ENCODE peak calls at places on chromosomes 11 and 22, in four cellular contexts. D, L, Z and X are unnamed samples.

GRCh38 chr11:111231836-111232235 is 13.7 kb upstream of the POU2AF2 start:
- DNase-seq in D (no peak), L (no peak), Z (no peak), X (no peak)

GRCh38 chr11:67248653-67249052 is 17.6 kb upstream of the GRK2 start:
- DNase-seq in D (no peak), L (peak), Z (peak), X (no peak)

GRCh38 chr11:65422633-65423515 is at the start of gene NEAT1:
- DNase-seq in D (peak), L (peak), Z (peak), X (no peak)

GRCh38 chr11:19498986-19499669 is 213.5 kb upstream of the NAV2 start:
- DNase-seq in D (no peak), L (peak), Z (peak), X (no peak)

GRCh38 chr22:20561882-20562281 is 54.5 kb downstream of the MED15 start:
- DNase-seq in D (no peak), L (no peak), Z (no peak), X (no peak)

GRCh38 chr22:43014062-43014875 is 680 bp downstream of the PACSIN2 start:
- DNase-seq in D (no peak), L (no peak), Z (peak), X (no peak)

GRCh38 chr11:129247129-129247528 is 55.0 kb upstream of the ARHGAP32 start:
- DNase-seq in D (no peak), L (peak), Z (no peak), X (no peak)

GRCh38 chr22:22988150-22988549 is 82.2 kb upstream of the GNAZ start:
- DNase-seq in D (no peak), L (no peak), Z (no peak), X (no peak)

GRCh38 chr11:118277312-118277711 is 13.2 kb upstream of the MPZL2 start:
- DNase-seq in D (no peak), L (peak), Z (peak), X (no peak)

GRCh38 chr11:28677719-28678118 is 569.5 kb downstream of the METTL15 start:
- DNase-seq in D (no peak), L (no peak), Z (no peak), X (no peak)

GRCh38 chr22:21728270-21728669 is 7.3 kb downstream of the YPEL1 start:
- DNase-seq in D (no peak), L (no peak), Z (no peak), X (no peak)

GRCh38 chr11:24155792-24156191 is 341.1 kb upstream of the LUZP2 start:
- DNase-seq in D (no peak), L (no peak), Z (no peak), X (no peak)

GRCh38 chr11:59511675-59512074 is 336 bp downstream of the OR4D9 start:
- DNase-seq in D (no peak), L (no peak), Z (no peak), X (no peak)

GRCh38 chr11:61489833-61490585 is 18.5 kb upstream of the LRRC10B start:
- DNase-seq in D (no peak), L (peak), Z (no peak), X (no peak)

GRCh38 chr22:42300286-42301071 is 30.0 kb upstream of the TCF20 start:
- DNase-seq in D (no peak), L (no peak), Z (peak), X (no peak)

GRCh38 chr11:117096140-117096972 is 1.9 kb downstream of the SIK3 start:
- DNase-seq in D (no peak), L (no peak), Z (no peak), X (no peak)

GRCh38 chr22:38262051-38262795 is 10.6 kb downstream of the TMEM184B start:
- DNase-seq in D (no peak), L (no peak), Z (no peak), X (no peak)

GRCh38 chr11:71086687-71087258 is 165.6 kb downstream of the SHANK2 start:
- DNase-seq in D (no peak), L (no peak), Z (peak), X (no peak)

GRCh38 chr11:46290598-46291309 is 13.3 kb downstream of the CREB3L1 start:
- DNase-seq in D (peak), L (peak), Z (no peak), X (peak)

GRCh38 chr22:29314537-29315285 is 786 bp downstream of the RASL10A start:
- DNase-seq in D (no peak), L (no peak), Z (no peak), X (no peak)

GRCh38 chr11:92707665-92708064 is 261.8 kb upstream of the MTNR1B start:
- DNase-seq in D (no peak), L (peak), Z (no peak), X (no peak)

GRCh38 chr11:69320756-69321741 is 27.1 kb downstream of the MYEOV start:
- DNase-seq in D (no peak), L (no peak), Z (no peak), X (no peak)

GRCh38 chr11:74154621-74155281 is 16.1 kb downstream of the C2CD3 start:
- DNase-seq in D (no peak), L (peak), Z (no peak), X (no peak)

GRCh38 chr22:48781391-48781790 is 1046.3 kb downstream of the BRD1 start:
- DNase-seq in D (no peak), L (no peak), Z (no peak), X (no peak)

GRCh38 chr11:2209900-2210321 is 38.3 kb upstream of the TH start:
- DNase-seq in D (no peak), L (no peak), Z (no peak), X (no peak)

GRCh38 chr11:70743941-70744351 is 345.6 kb downstream of the CTTN start:
- DNase-seq in D (no peak), L (no peak), Z (no peak), X (no peak)

GRCh38 chr11:12163181-12163841 is 52.9 kb downstream of the MICAL2 start:
- DNase-seq in D (no peak), L (peak), Z (no peak), X (no peak)

GRCh38 chr11:67272327-67273259 is 6.3 kb downstream of the GRK2 start:
- DNase-seq in D (no peak), L (no peak), Z (no peak), X (no peak)